ENCODE peak calls at places on chromosomes 5 and 9, in seven cellular contexts. E is astrocyte, C is endothelial cell of umbilical vein, J is fibroblast of lung, S is OCI-LY7, Q is GM23248, P is IMR-90. T is an unnamed sample.
A peak's percentile ranks its signal among the peaks of the same experiment; 100 is the strongest.

GRCh38 chr5:60066502-60066901 is 173.0 kb upstream of the PDE4D start:
- DNase-seq in E (peak; percentile 75), C (no peak), J (peak; percentile 1), S (no peak), Q (peak; percentile 4), P (peak; percentile 1), T (no peak)

GRCh38 chr5:61055434-61056006 is 106.7 kb downstream of the SMIM15 start:
- DNase-seq in E (peak; percentile 37), C (peak; percentile 66), J (peak; percentile 80), S (peak; percentile 23), Q (peak; percentile 58), P (peak; percentile 72), T (no peak)

GRCh38 chr5:112983307-112983811 is 6.8 kb downstream of the DCP2 start:
- DNase-seq in E (no peak), C (no peak), J (no peak), S (no peak), Q (no peak), P (peak; percentile 31), T (no peak)

GRCh38 chr5:15500326-15500958 is 462 bp downstream of the FBXL7 start:
- DNase-seq in E (peak; percentile 31), C (peak; percentile 56), J (peak; percentile 50), S (no peak), Q (peak; percentile 83), P (peak; percentile 25), T (peak; percentile 86)

GRCh38 chr9:78958887-78959286 is 612.9 kb upstream of the TLE4 start:
- DNase-seq in E (no peak), C (no peak), J (no peak), S (peak; percentile 17), Q (no peak), P (no peak), T (no peak)

GRCh38 chr9:15211160-15211993 is 95.6 kb downstream of the TTC39B start:
- DNase-seq in E (peak; percentile 49), C (peak; percentile 80), J (peak; percentile 84), S (peak; percentile 65), Q (peak; percentile 73), P (peak; percentile 79), T (no peak)

GRCh38 chr5:65790371-65791163 is 68.6 kb downstream of the NLN start:
- DNase-seq in E (no peak), C (no peak), J (no peak), S (no peak), Q (no peak), P (no peak), T (no peak)

GRCh38 chr9:93076101-93076791 is 17.7 kb downstream of the SUSD3 start:
- DNase-seq in E (no peak), C (no peak), J (no peak), S (no peak), Q (no peak), P (no peak), T (peak; percentile 5)

GRCh38 chr5:58088941-58089340 is 370.9 kb downstream of the PLK2 start:
- DNase-seq in E (no peak), C (no peak), J (no peak), S (no peak), Q (no peak), P (no peak), T (no peak)

GRCh38 chr9:99606955-99607354 is 214.7 kb upstream of the NR4A3 start:
- DNase-seq in E (no peak), C (no peak), J (no peak), S (no peak), Q (no peak), P (no peak), T (no peak)

GRCh38 chr9:99472916-99473245 is 250.8 kb downstream of the SEC61B start:
- DNase-seq in E (no peak), C (no peak), J (no peak), S (no peak), Q (no peak), P (no peak), T (no peak)

GRCh38 chr5:624118-624950 is 12.2 kb downstream of the CEP72 start:
- DNase-seq in E (no peak), C (no peak), J (no peak), S (no peak), Q (no peak), P (no peak), T (peak; percentile 44)

GRCh38 chr9:136140966-136141365 is 22.3 kb upstream of the TMEM250 start:
- DNase-seq in E (no peak), C (no peak), J (peak; percentile 29), S (no peak), Q (no peak), P (peak; percentile 3), T (no peak)

GRCh38 chr5:6508931-6509330 is 60.3 kb downstream of the UBE2QL1 start:
- DNase-seq in E (no peak), C (no peak), J (no peak), S (no peak), Q (no peak), P (no peak), T (no peak)

GRCh38 chr5:174177976-174178600 is 132.6 kb downstream of the NSG2 start:
- DNase-seq in E (no peak), C (no peak), J (no peak), S (no peak), Q (no peak), P (no peak), T (no peak)

GRCh38 chr9:124366476-124367220 is 48.6 kb downstream of the PSMB7 start:
- DNase-seq in E (peak; percentile 76), C (no peak), J (no peak), S (no peak), Q (peak; percentile 79), P (peak; percentile 82), T (no peak)

GRCh38 chr5:24314106-24314505 is 330.7 kb downstream of the CDH10 start:
- DNase-seq in E (no peak), C (no peak), J (no peak), S (no peak), Q (no peak), P (no peak), T (no peak)

GRCh38 chr5:123845356-123846100 is 333.6 kb downstream of the CSNK1G3 start:
- DNase-seq in E (peak; percentile 27), C (no peak), J (no peak), S (no peak), Q (no peak), P (no peak), T (no peak)

GRCh38 chr9:127128341-127129072 is 6.1 kb upstream of the ANGPTL2 start:
- DNase-seq in E (peak; percentile 43), C (no peak), J (peak; percentile 75), S (no peak), Q (peak; percentile 65), P (peak; percentile 39), T (no peak)

GRCh38 chr5:1765880-1766235 is 33.8 kb downstream of the MRPL36 start:
- DNase-seq in E (no peak), C (no peak), J (no peak), S (no peak), Q (no peak), P (no peak), T (peak; percentile 32)

DNA sequence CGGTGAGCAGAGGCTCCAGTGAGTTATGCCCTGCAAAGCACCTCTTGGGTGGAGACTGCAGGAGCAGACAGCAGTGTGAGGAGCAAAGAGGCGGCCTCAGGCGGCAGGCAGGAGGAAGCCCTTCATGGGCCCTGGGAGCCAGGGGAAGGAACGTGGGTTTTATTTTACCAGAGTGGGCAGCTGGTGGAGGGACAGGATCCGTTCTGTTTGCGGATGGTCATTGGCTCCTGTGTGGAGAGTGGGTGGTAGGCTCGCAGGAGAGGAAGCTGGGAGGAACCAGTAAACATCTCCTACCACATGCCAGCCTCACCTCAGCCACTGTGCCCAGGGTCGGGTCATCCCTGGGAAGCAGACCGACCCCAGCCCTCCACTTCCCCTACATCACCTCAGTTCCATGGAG is 24.4 kb downstream of the HNRNPH1 start:
- DNase-seq in E (no peak), C (no peak), J (no peak), S (no peak), Q (no peak), P (no peak), T (peak; percentile 77)
- H3K36me3 ChIP-seq in E (peaks cover 31% of the 10 kb centered on the region), C (peaks cover 40% of the 10 kb centered on the region), J (peaks cover 24% of the 10 kb centered on the region), S (peaks cover 80% of the 10 kb centered on the region), Q (peaks cover 20% of the 10 kb centered on the region), P (peaks cover 67% of the 10 kb centered on the region), T (peaks cover 65% of the 10 kb centered on the region)

GRCh38 chr5:111310713-111311620 is 86.8 kb downstream of the CAMK4 start:
- DNase-seq in E (no peak), C (no peak), J (no peak), S (no peak), Q (no peak), P (no peak), T (no peak)

GRCh38 chr5:111308951-111309350 is 84.8 kb downstream of the CAMK4 start:
- DNase-seq in E (no peak), C (no peak), J (no peak), S (no peak), Q (no peak), P (no peak), T (no peak)

GRCh38 chr5:111313017-111313724 is 89.0 kb downstream of the CAMK4 start:
- DNase-seq in E (no peak), C (no peak), J (no peak), S (no peak), Q (peak; percentile 38), P (peak; percentile 16), T (no peak)

GRCh38 chr5:111309384-111309783 is 85.2 kb downstream of the CAMK4 start:
- DNase-seq in E (no peak), C (no peak), J (no peak), S (no peak), Q (no peak), P (no peak), T (no peak)
- H4K20me1 ChIP-seq in E (no peaks in the 10 kb centered on the region), C (no peaks in the 10 kb centered on the region), J (no peaks in the 10 kb centered on the region), S (no peaks in the 10 kb centered on the region), Q (no peaks in the 10 kb centered on the region), P (no peaks in the 10 kb centered on the region), T (no peaks in the 10 kb centered on the region)

GRCh38 chr9:132005896-132006295 is 73.8 kb downstream of the MED27 start:
- DNase-seq in E (no peak), C (no peak), J (no peak), S (no peak), Q (peak; percentile 36), P (peak; percentile 40), T (no peak)
- H3K4me1 ChIP-seq in E (peaks cover 16% of the 10 kb centered on the region), C (peaks cover 8% of the 10 kb centered on the region), J (peaks cover 11% of the 10 kb centered on the region), S (no peaks in the 10 kb centered on the region), Q (peaks cover 19% of the 10 kb centered on the region), P (peaks cover 12% of the 10 kb centered on the region), T (peaks cover 31% of the 10 kb centered on the region)

GRCh38 chr5:81242906-81243436 is 9.8 kb downstream of the CKMT2 start:
- DNase-seq in E (no peak), C (no peak), J (no peak), S (no peak), Q (no peak), P (no peak), T (no peak)

GRCh38 chr5:81239613-81240012 is 6.5 kb downstream of the CKMT2 start:
- DNase-seq in E (no peak), C (no peak), J (no peak), S (no peak), Q (no peak), P (no peak), T (no peak)

GRCh38 chr5:81241961-81242648 is 9.0 kb downstream of the CKMT2 start:
- DNase-seq in E (no peak), C (no peak), J (no peak), S (no peak), Q (no peak), P (no peak), T (no peak)

GRCh38 chr5:81238460-81238859 is 5.3 kb downstream of the CKMT2 start:
- DNase-seq in E (no peak), C (no peak), J (no peak), S (no peak), Q (no peak), P (no peak), T (no peak)

DNA sequence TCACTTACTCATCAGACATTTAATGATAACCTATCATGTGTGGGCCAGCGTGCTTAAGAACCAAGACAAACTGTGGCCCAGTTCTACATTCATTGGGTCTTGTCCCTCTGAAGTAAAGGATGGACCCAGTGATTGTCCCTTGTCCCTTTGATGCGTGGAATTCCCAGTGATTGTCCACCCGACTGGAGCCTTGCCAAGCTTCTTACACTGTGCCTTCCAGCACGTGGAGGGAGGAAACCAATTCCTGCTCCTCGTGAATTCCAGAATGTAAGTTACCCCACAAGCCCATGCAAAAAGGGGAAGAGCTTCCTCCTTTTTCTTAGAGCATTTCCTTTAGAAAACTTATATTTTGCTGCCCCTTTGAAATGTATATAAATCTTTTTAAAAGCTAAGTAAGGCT is 7.9 kb downstream of the CKMT2 start:
- DNase-seq in E (no peak), C (no peak), J (no peak), S (no peak), Q (no peak), P (no peak), T (no peak)
- H3K36me3 ChIP-seq in E (no peaks in the 10 kb centered on the region), C (no peaks in the 10 kb centered on the region), J (no peaks in the 10 kb centered on the region), S (no peaks in the 10 kb centered on the region), Q (no peaks in the 10 kb centered on the region), P (no peaks in the 10 kb centered on the region), T (no peaks in the 10 kb centered on the region)